ENCODE peak calls at places on chromosomes 12 and 14, in four cellular contexts. R is heart right ventricle, K is astrocyte of the spinal cord, E is MM.1S. G is an unnamed sample.

GRCh38 chr14:62882967-62883366 is 162.3 kb downstream of the KCNH5 start:
- DNase-seq in R (no peak), K (no peak), E (no peak), G (no peak)

GRCh38 chr12:93370947-93371346 is 6.8 kb upstream of the NUDT4 start:
- DNase-seq in R (no peak), K (no peak), E (no peak), G (no peak)

GRCh38 chr14:95157987-95158712 is 821 bp upstream of the DICER1 start:
- DNase-seq in R (no peak), K (no peak), E (peak), G (no peak)

GRCh38 chr12:18492372-18493025 is 231.2 kb downstream of the PIK3C2G start:
- DNase-seq in R (no peak), K (peak), E (no peak), G (no peak)

GRCh38 chr12:75155962-75156361 is 53.7 kb downstream of the KCNC2 start:
- DNase-seq in R (no peak), K (no peak), E (no peak), G (no peak)

GRCh38 chr14:24415421-24416253 is 13.8 kb downstream of the CBLN3 start:
- DNase-seq in R (no peak), K (no peak), E (no peak), G (no peak)

GRCh38 chr14:52314521-52315354 is 626 bp downstream of the PTGER2 start:
- DNase-seq in R (peak), K (peak), E (no peak), G (no peak)

GRCh38 chr12:1719139-1719538 is 28.3 kb downstream of the ADIPOR2 start:
- DNase-seq in R (no peak), K (no peak), E (no peak), G (no peak)

GRCh38 chr12:3150820-3151590 is 73.8 kb downstream of the TSPAN9 start:
- DNase-seq in R (no peak), K (peak), E (no peak), G (no peak)

GRCh38 chr12:5273709-5274108 is 158.2 kb upstream of the NTF3 start:
- DNase-seq in R (no peak), K (no peak), E (no peak), G (no peak)

GRCh38 chr14:76772300-76773187 is 11.3 kb downstream of the VASH1 start:
- DNase-seq in R (peak), K (peak), E (no peak), G (peak)

GRCh38 chr12:52155048-52155868 is 36.6 kb downstream of the KRT80 start:
- DNase-seq in R (peak), K (no peak), E (no peak), G (no peak)

GRCh38 chr14:26598081-26598671 is 343 bp upstream of the NOVA1 start:
- DNase-seq in R (peak), K (peak), E (no peak), G (peak)

GRCh38 chr14:22084393-22085281 is 411.0 kb upstream of the OR4E1 start:
- DNase-seq in R (no peak), K (peak), E (peak), G (no peak)

GRCh38 chr12:91722072-91722471 is 423.6 kb downstream of the BTG1 start:
- DNase-seq in R (no peak), K (no peak), E (no peak), G (no peak)

GRCh38 chr12:51218607-51219161 is 822 bp upstream of the POU6F1 start:
- DNase-seq in R (no peak), K (no peak), E (no peak), G (no peak)

GRCh38 chr12:96303656-96304055 is 96.6 kb downstream of the CDK17 start:
- DNase-seq in R (no peak), K (peak), E (no peak), G (no peak)

GRCh38 chr12:2262449-2262848 is 209.7 kb downstream of the CACNA1C start:
- DNase-seq in R (no peak), K (no peak), E (no peak), G (no peak)

GRCh38 chr12:11833174-11833895 is 183.9 kb downstream of the ETV6 start:
- DNase-seq in R (no peak), K (no peak), E (no peak), G (no peak)

GRCh38 chr14:80587096-80587724 is 354.3 kb downstream of the CEP128 start:
- DNase-seq in R (no peak), K (peak), E (no peak), G (no peak)

GRCh38 chr12:100611031-100611430 is 37.5 kb downstream of the GAS2L3 start:
- DNase-seq in R (no peak), K (peak), E (no peak), G (no peak)

GRCh38 chr12:52147367-52147972 is 44.3 kb downstream of the KRT80 start:
- DNase-seq in R (peak), K (peak), E (no peak), G (peak)

GRCh38 chr14:51479584-51480305 is 172.0 kb upstream of the FRMD6 start:
- DNase-seq in R (no peak), K (no peak), E (no peak), G (no peak)

GRCh38 chr12:57620936-57621496 is 9.8 kb downstream of the ARHGEF25 start:
- DNase-seq in R (peak), K (no peak), E (no peak), G (no peak)

GRCh38 chr12:105852958-105853357 is 285.8 kb downstream of the NUAK1 start:
- DNase-seq in R (peak), K (no peak), E (no peak), G (no peak)

GRCh38 chr12:116138781-116139180 is 138.7 kb downstream of the MED13L start:
- DNase-seq in R (no peak), K (no peak), E (no peak), G (no peak)

GRCh38 chr14:104657114-104657524 is 32.3 kb upstream of the INF2 start:
- DNase-seq in R (no peak), K (no peak), E (no peak), G (no peak)

GRCh38 chr12:19852100-19852855 is 413.0 kb downstream of the AEBP2 start:
- DNase-seq in R (no peak), K (no peak), E (no peak), G (no peak)

GRCh38 chr14:81233615-81234014 is 12.9 kb upstream of the GTF2A1 start:
- DNase-seq in R (no peak), K (no peak), E (no peak), G (no peak)

GRCh38 chr14:83779266-83779665 is 1750.7 kb upstream of the FLRT2 start:
- DNase-seq in R (no peak), K (peak), E (no peak), G (no peak)

GRCh38 chr14:69280746-69281291 is 20.9 kb downstream of the GALNT16 start:
- DNase-seq in R (no peak), K (no peak), E (no peak), G (no peak)

GRCh38 chr12:76864791-76865400 is 13.9 kb downstream of the CSRP2 start:
- DNase-seq in R (no peak), K (peak), E (peak), G (no peak)

GRCh38 chr12:19764408-19764807 is 325.1 kb downstream of the AEBP2 start:
- DNase-seq in R (no peak), K (peak), E (no peak), G (no peak)

GRCh38 chr12:104190151-104190550 is 25.4 kb upstream of the TXNRD1 start:
- DNase-seq in R (no peak), K (no peak), E (no peak), G (no peak)

GRCh38 chr12:26028953-26029740 is 70.7 kb downstream of the RASSF8 start:
- DNase-seq in R (no peak), K (peak), E (peak), G (no peak)

GRCh38 chr12:22588817-22589216 is 36.2 kb upstream of the ETNK1 start:
- DNase-seq in R (no peak), K (no peak), E (no peak), G (no peak)

GRCh38 chr12:100128509-100128908 is 14.2 kb downstream of the BLTP3B start:
- DNase-seq in R (peak), K (peak), E (no peak), G (no peak)

GRCh38 chr12:65840793-65841670 is 16.7 kb downstream of the HMGA2 start:
- DNase-seq in R (no peak), K (no peak), E (no peak), G (no peak)

GRCh38 chr14:76862546-76863282 is 36.5 kb downstream of the LRRC74A start:
- DNase-seq in R (no peak), K (no peak), E (peak), G (no peak)

DNA sequence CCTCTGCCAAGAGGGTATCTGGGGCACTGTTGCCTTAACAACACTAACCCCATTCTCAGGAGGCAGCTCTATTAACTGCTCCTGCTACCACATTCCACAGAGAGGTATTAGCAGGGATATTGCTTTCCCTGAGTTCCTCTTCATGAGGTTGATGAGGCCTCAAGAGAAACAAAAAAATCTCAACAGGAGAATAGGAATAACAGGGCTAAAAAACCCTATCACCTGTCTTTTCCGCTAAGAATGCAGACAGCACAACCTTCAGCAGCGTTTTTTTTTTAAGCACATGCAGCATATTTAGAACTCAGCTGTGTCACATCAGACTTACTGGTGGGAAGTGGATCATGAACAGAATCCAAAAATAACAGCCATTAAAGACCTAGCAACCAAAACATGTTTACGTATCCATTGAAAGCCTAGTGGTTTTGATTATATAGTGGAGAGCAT is 29.2 kb downstream of the ATF7 start:
- DNase-seq in R (no peak), K (peak), E (no peak), G (no peak)
- TF ChIP-seq CTCF in R (no peak), K (no peak), E (no peak), G (no peak)

GRCh38 chr12:46553911-46554310 is 181.3 kb upstream of the SLC38A2 start:
- DNase-seq in R (no peak), K (no peak), E (no peak), G (no peak)

GRCh38 chr12:46556105-46556559 is 183.6 kb upstream of the SLC38A2 start:
- DNase-seq in R (no peak), K (peak), E (peak), G (no peak)

GRCh38 chr12:46556820-46557524 is 184.4 kb upstream of the SLC38A2 start:
- DNase-seq in R (no peak), K (peak), E (no peak), G (no peak)

GRCh38 chr12:46554461-46554860 is 181.9 kb upstream of the SLC38A2 start:
- DNase-seq in R (no peak), K (no peak), E (no peak), G (no peak)

DNA sequence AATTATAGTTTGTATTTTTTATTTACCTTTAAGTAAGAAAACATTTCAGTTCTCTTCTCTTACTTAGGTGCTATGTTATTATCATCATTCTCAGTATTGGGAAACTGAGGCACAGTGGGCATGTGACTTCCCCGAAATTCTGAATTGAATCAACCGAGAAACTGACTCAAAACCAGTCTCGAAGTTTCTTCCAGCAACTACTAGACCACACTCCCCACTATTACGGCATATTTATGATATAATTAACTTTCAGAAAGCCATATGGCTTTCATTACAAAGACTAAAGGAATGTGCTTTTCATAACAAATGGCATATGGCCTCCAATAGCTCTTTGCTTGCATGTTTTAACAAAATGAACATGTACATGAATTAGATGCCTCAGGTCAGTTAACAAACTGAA is 182.8 kb upstream of the SLC38A2 start:
- DNase-seq in R (no peak), K (peak), E (peak), G (no peak)
- H3K4me3 ChIP-seq in R (no peak), K (no peak), E (peak), G (no peak)

GRCh38 chr14:55749946-55750345 is 169.9 kb downstream of the KTN1 start:
- DNase-seq in R (no peak), K (no peak), E (no peak), G (no peak)
- TF ChIP-seq CTCF in R (no peak), K (no peak), E (no peak), G (no peak)

DNA sequence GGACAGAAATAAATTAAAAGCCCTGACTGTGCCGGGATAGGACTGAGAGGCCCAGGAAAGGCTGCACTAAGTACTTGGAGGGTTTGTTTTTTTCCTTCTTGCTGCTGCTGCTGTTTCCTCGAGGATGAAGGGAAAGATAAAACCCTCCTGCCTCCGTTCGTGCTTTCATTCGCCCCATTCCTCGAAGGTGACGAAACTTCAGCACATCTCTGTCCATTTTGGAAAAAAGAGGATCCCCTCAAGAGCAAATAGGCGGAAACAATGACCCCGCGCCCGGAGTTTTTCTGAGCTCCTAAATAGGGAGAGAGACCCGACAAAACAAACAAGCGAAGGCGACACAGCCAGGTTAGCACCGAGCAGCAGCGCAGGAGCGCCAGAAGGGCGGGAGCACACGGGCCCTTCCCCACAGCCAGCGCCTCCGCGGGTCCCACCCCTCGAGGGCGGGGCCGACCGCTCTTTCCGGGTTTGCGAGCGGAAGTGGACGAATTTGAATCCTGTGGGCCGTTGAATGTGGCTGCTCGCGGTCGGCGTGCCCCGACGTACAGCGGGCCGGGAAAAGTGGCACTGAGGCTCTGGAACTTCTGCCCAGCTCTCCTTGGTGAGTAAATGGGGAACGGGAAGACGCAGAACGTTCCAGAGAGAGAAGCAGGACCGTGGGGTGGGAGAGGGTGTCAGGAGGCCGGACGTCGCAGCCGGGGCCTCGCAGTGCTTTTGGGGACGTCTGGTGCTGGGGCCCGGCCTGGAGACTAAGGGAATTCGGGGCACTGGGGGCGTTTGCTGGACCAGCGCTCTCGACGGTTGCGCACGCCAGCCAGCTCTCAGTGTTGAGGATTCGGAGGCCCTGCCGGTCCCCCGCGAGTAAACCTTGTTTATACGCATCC is at the start of gene G2E3:
- DNase-seq in R (peak), K (peak), E (peak), G (peak)
- H3K4me3 ChIP-seq in R (peak), K (peak), E (peak), G (peak)

GRCh38 chr12:107325075-107325474 is 231.7 kb upstream of the CRY1 start:
- DNase-seq in R (no peak), K (no peak), E (no peak), G (no peak)

GRCh38 chr12:107320929-107321618 is 227.7 kb upstream of the CRY1 start:
- DNase-seq in R (no peak), K (peak), E (no peak), G (no peak)

GRCh38 chr12:107320031-107320928 is 226.9 kb upstream of the CRY1 start:
- DNase-seq in R (peak), K (peak), E (peak), G (peak)

GRCh38 chr12:107319536-107320030 is 226.2 kb upstream of the CRY1 start:
- DNase-seq in R (no peak), K (no peak), E (no peak), G (no peak)

GRCh38 chr12:107322063-107322462 is 228.7 kb upstream of the CRY1 start:
- DNase-seq in R (no peak), K (no peak), E (no peak), G (no peak)
- TF ChIP-seq CTCF in R (no peak), K (no peak), E (no peak), G (no peak)

GRCh38 chr12:571795-572531 is 91.3 kb downstream of the NINJ2 start:
- DNase-seq in R (peak), K (no peak), E (no peak), G (no peak)

GRCh38 chr12:569803-570236 is 93.4 kb downstream of the NINJ2 start:
- DNase-seq in R (peak), K (peak), E (peak), G (peak)

GRCh38 chr12:570237-570925 is 92.9 kb downstream of the NINJ2 start:
- DNase-seq in R (peak), K (peak), E (no peak), G (peak)

GRCh38 chr12:570949-571794 is 92.1 kb downstream of the NINJ2 start:
- DNase-seq in R (peak), K (peak), E (no peak), G (peak)

GRCh38 chr12:569091-569676 is 94.1 kb downstream of the NINJ2 start:
- DNase-seq in R (no peak), K (no peak), E (no peak), G (no peak)
- H3K4me3 ChIP-seq in R (no peak), K (no peak), E (peak), G (no peak)

GRCh38 chr12:120221576-120221900 is 20.6 kb upstream of the RPLP0 start:
- DNase-seq in R (no peak), K (no peak), E (no peak), G (no peak)
- TF ChIP-seq CTCF in R (no peak), K (no peak), E (no peak), G (no peak)

GRCh38 chr12:113149361-113150150 is at the start of gene CFAP73:
- DNase-seq in R (peak), K (peak), E (no peak), G (peak)
- H3K4me3 ChIP-seq in R (no peak), K (no peak), E (no peak), G (no peak)

G was measured in lung.